ENCODE peak calls at places on chromosomes 1 and 21, in five cellular contexts. One of them, this sample, is unnamed.
A peak's percentile ranks its signal among the peaks of the same experiment; 100 is the strongest.

GRCh38 chr1:116832268-116832931 is 77.3 kb upstream of the PTGFRN start:
- ATAC-seq in right lobe of liver: no peak
- ATAC-seq in body of pancreas: peak; percentile 41
- ATAC-seq in pancreas: peak; percentile 67
- ATAC-seq in heart right ventricle: no peak
- ATAC-seq in this sample: no peak

GRCh38 chr1:37056201-37056764 is 22.0 kb upstream of the GRIK3 start:
- ATAC-seq in right lobe of liver: no peak
- ATAC-seq in body of pancreas: no peak
- ATAC-seq in pancreas: no peak
- ATAC-seq in heart right ventricle: no peak
- ATAC-seq in this sample: no peak

GRCh38 chr1:232589111-232589808 is 40.7 kb downstream of the SIPA1L2 start:
- ATAC-seq in right lobe of liver: no peak
- ATAC-seq in body of pancreas: peak; percentile 35
- ATAC-seq in pancreas: peak; percentile 28
- ATAC-seq in heart right ventricle: no peak
- ATAC-seq in this sample: no peak

GRCh38 chr1:169009666-169010065 is 96.8 kb upstream of the ATP1B1 start:
- ATAC-seq in right lobe of liver: no peak
- ATAC-seq in body of pancreas: no peak
- ATAC-seq in pancreas: no peak
- ATAC-seq in heart right ventricle: no peak
- ATAC-seq in this sample: no peak

GRCh38 chr1:175208773-175209492 is 16.4 kb upstream of the KIAA0040 start:
- ATAC-seq in right lobe of liver: peak; percentile 90
- ATAC-seq in body of pancreas: no peak
- ATAC-seq in pancreas: peak; percentile 37
- ATAC-seq in heart right ventricle: no peak
- ATAC-seq in this sample: no peak

GRCh38 chr1:30748098-30748698 is 9.4 kb downstream of the LAPTM5 start:
- ATAC-seq in right lobe of liver: no peak
- ATAC-seq in body of pancreas: no peak
- ATAC-seq in pancreas: no peak
- ATAC-seq in heart right ventricle: no peak
- ATAC-seq in this sample: no peak

GRCh38 chr1:209893751-209894150 is 44.3 kb upstream of the SYT14 start:
- ATAC-seq in right lobe of liver: no peak
- ATAC-seq in body of pancreas: no peak
- ATAC-seq in pancreas: no peak
- ATAC-seq in heart right ventricle: no peak
- ATAC-seq in this sample: no peak

GRCh38 chr1:152111515-152111968 is 3.7 kb downstream of the TCHH start:
- ATAC-seq in right lobe of liver: no peak
- ATAC-seq in body of pancreas: no peak
- ATAC-seq in pancreas: peak; percentile 14
- ATAC-seq in heart right ventricle: no peak
- ATAC-seq in this sample: no peak

GRCh38 chr21:15794277-15794912 is 64.6 kb downstream of the USP25 start:
- ATAC-seq in right lobe of liver: no peak
- ATAC-seq in body of pancreas: no peak
- ATAC-seq in pancreas: no peak
- ATAC-seq in heart right ventricle: no peak
- ATAC-seq in this sample: no peak

GRCh38 chr1:45836451-45836850 is 33.0 kb downstream of the MAST2 start:
- ATAC-seq in right lobe of liver: no peak
- ATAC-seq in body of pancreas: no peak
- ATAC-seq in pancreas: no peak
- ATAC-seq in heart right ventricle: no peak
- ATAC-seq in this sample: no peak

GRCh38 chr1:54227836-54228435 is 28.0 kb downstream of the MRPL37 start:
- ATAC-seq in right lobe of liver: no peak
- ATAC-seq in body of pancreas: no peak
- ATAC-seq in pancreas: no peak
- ATAC-seq in heart right ventricle: peak; percentile 6
- ATAC-seq in this sample: no peak

GRCh38 chr21:29300547-29301138 is 1.9 kb downstream of the BACH1 start:
- ATAC-seq in right lobe of liver: no peak
- ATAC-seq in body of pancreas: no peak
- ATAC-seq in pancreas: no peak
- ATAC-seq in heart right ventricle: no peak
- ATAC-seq in this sample: no peak

GRCh38 chr21:29302340-29302991 is 3.7 kb downstream of the BACH1 start:
- ATAC-seq in right lobe of liver: no peak
- ATAC-seq in body of pancreas: no peak
- ATAC-seq in pancreas: no peak
- ATAC-seq in heart right ventricle: no peak
- ATAC-seq in this sample: no peak

GRCh38 chr21:29303301-29303700 is 4.6 kb downstream of the BACH1 start:
- ATAC-seq in right lobe of liver: no peak
- ATAC-seq in body of pancreas: no peak
- ATAC-seq in pancreas: no peak
- ATAC-seq in heart right ventricle: no peak
- ATAC-seq in this sample: no peak

GRCh38 chr21:29299906-29300546 is 1.3 kb downstream of the BACH1 start:
- ATAC-seq in right lobe of liver: peak; percentile 25
- ATAC-seq in body of pancreas: peak; percentile 28
- ATAC-seq in pancreas: peak; percentile 49
- ATAC-seq in heart right ventricle: peak; percentile 47
- ATAC-seq in this sample: peak; percentile 4

GRCh38 chr21:29301703-29302102 is 3.0 kb downstream of the BACH1 start:
- ATAC-seq in right lobe of liver: no peak
- ATAC-seq in body of pancreas: no peak
- ATAC-seq in pancreas: no peak
- ATAC-seq in heart right ventricle: no peak
- ATAC-seq in this sample: no peak
- H3K27ac ChIP-seq in right lobe of liver: no peak overlapping the region
- H3K27ac ChIP-seq in body of pancreas: no peak overlapping the region
- H3K27ac ChIP-seq in pancreas: no peak overlapping the region
- H3K27ac ChIP-seq in heart right ventricle: no peak overlapping the region
- H3K27ac ChIP-seq in this sample: peak overlapping the region; percentile 95

GRCh38 chr1:157167437-157167836 is 29.2 kb upstream of the ETV3 start:
- ATAC-seq in right lobe of liver: no peak
- ATAC-seq in body of pancreas: no peak
- ATAC-seq in pancreas: no peak
- ATAC-seq in heart right ventricle: no peak
- ATAC-seq in this sample: no peak
- H3K27ac ChIP-seq in right lobe of liver: no peak overlapping the region
- H3K27ac ChIP-seq in body of pancreas: no peak overlapping the region
- H3K27ac ChIP-seq in pancreas: no peak overlapping the region
- H3K27ac ChIP-seq in heart right ventricle: no peak overlapping the region
- H3K27ac ChIP-seq in this sample: no peak overlapping the region

GRCh38 chr21:31135536-31136184 is 97.4 kb upstream of the KRTAP19-8 start:
- ATAC-seq in right lobe of liver: no peak
- ATAC-seq in body of pancreas: no peak
- ATAC-seq in pancreas: no peak
- ATAC-seq in heart right ventricle: no peak
- ATAC-seq in this sample: no peak
- H3K27ac ChIP-seq in right lobe of liver: no peak overlapping the region
- H3K27ac ChIP-seq in body of pancreas: no peak overlapping the region
- H3K27ac ChIP-seq in pancreas: no peak overlapping the region
- H3K27ac ChIP-seq in heart right ventricle: no peak overlapping the region
- H3K27ac ChIP-seq in this sample: no peak overlapping the region

DNA sequence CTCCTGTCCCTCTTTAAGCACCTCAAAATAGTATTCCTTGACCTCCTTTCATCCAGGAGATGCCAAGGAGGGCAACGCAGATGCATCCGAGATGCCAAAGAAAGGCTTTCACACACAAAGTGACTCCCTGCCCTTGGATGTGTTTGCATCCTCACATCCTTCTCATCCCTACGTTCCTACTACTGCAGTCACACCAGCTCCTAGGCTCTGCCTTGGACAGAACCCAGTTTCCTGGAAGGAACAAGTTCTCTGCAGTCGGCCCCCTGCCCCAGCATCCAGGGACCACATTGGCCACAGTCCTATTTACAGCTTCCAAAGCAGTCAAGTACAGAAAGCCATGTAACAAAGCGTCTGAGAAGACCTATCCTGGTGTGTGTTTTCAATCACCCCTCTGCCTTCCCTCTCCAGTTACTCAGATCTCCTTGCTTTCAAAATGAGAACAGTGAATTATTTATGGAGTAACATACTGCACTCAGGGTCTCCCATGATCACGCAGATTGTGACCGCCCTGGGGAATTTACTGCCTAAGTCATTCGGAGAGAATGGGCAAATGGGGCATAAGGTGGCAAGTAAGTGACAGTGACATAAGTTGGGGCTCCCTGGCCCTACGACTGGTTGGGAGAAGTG is 21.8 kb upstream of the SRP9 start:
- ATAC-seq in right lobe of liver: no peak
- ATAC-seq in body of pancreas: no peak
- ATAC-seq in pancreas: peak; percentile 7
- ATAC-seq in heart right ventricle: peak; percentile 14
- ATAC-seq in this sample: no peak
- H3K27ac ChIP-seq in right lobe of liver: no peak overlapping the region
- H3K27ac ChIP-seq in body of pancreas: peak overlapping the region; percentile 29
- H3K27ac ChIP-seq in pancreas: peak overlapping the region; percentile 12
- H3K27ac ChIP-seq in heart right ventricle: peak overlapping the region; percentile 81
- H3K27ac ChIP-seq in this sample: no peak overlapping the region

GRCh38 chr21:42749226-42749625 is 95.8 kb downstream of the PDE9A start:
- ATAC-seq in right lobe of liver: no peak
- ATAC-seq in body of pancreas: no peak
- ATAC-seq in pancreas: no peak
- ATAC-seq in heart right ventricle: no peak
- ATAC-seq in this sample: no peak

GRCh38 chr21:42753804-42754203 is 100.4 kb downstream of the PDE9A start:
- ATAC-seq in right lobe of liver: no peak
- ATAC-seq in body of pancreas: no peak
- ATAC-seq in pancreas: no peak
- ATAC-seq in heart right ventricle: no peak
- ATAC-seq in this sample: no peak

GRCh38 chr21:42748620-42749176 is 95.3 kb downstream of the PDE9A start:
- ATAC-seq in right lobe of liver: no peak
- ATAC-seq in body of pancreas: no peak
- ATAC-seq in pancreas: peak; percentile 13
- ATAC-seq in heart right ventricle: no peak
- ATAC-seq in this sample: peak; percentile 66

GRCh38 chr21:42751866-42752265 is 98.4 kb downstream of the PDE9A start:
- ATAC-seq in right lobe of liver: no peak
- ATAC-seq in body of pancreas: no peak
- ATAC-seq in pancreas: no peak
- ATAC-seq in heart right ventricle: no peak
- ATAC-seq in this sample: no peak

GRCh38 chr21:42750737-42751530 is 97.5 kb downstream of the PDE9A start:
- ATAC-seq in right lobe of liver: no peak
- ATAC-seq in body of pancreas: no peak
- ATAC-seq in pancreas: no peak
- ATAC-seq in heart right ventricle: no peak
- ATAC-seq in this sample: peak; percentile 62
- H3K27ac ChIP-seq in right lobe of liver: no peak overlapping the region
- H3K27ac ChIP-seq in body of pancreas: no peak overlapping the region
- H3K27ac ChIP-seq in pancreas: no peak overlapping the region
- H3K27ac ChIP-seq in heart right ventricle: no peak overlapping the region
- H3K27ac ChIP-seq in this sample: peak overlapping the region; percentile 80

DNA sequence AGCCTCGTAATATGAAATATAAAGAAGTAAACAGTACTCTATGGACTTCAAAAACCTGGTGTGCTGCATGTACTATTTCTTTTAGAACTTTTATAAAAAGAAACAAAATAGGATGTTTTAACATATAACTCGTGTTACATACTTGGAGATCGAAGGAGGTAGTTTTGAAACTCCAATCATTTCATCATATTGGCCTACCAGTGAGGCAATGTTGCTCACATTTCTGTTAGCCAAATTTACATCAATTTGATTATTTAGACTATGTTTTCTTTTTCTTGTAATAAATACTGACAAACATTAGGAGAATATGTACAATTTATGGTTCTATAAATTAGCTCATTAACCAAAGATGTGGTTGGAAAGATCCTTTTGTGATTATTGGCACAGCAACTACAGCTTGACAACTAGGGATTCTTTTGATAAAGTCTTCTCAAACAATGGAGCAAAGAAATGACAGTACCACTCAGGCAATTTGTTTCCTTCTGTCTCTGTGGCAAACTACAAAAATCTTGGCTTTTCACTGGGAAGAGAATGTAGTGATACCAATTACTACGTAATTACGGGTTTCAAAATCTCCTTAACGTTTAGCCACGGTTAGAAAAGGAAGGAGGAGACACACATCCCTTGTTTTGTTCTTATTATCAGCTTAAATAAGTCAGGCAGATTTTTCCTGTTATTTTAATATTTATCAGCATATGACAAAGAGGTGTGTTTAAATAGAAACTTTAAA is 266.6 kb upstream of the SGIP1 start:
- ATAC-seq in right lobe of liver: peak; percentile 2
- ATAC-seq in body of pancreas: no peak
- ATAC-seq in pancreas: no peak
- ATAC-seq in heart right ventricle: no peak
- ATAC-seq in this sample: no peak
- H3K27ac ChIP-seq in right lobe of liver: peak overlapping the region; percentile 17
- H3K27ac ChIP-seq in body of pancreas: no peak overlapping the region
- H3K27ac ChIP-seq in pancreas: no peak overlapping the region
- H3K27ac ChIP-seq in heart right ventricle: peak overlapping the region; percentile 41
- H3K27ac ChIP-seq in this sample: peak overlapping the region; percentile 46

GRCh38 chr1:242245255-242245654 is 246.4 kb upstream of the MAP1LC3C start:
- ATAC-seq in right lobe of liver: no peak
- ATAC-seq in body of pancreas: no peak
- ATAC-seq in pancreas: no peak
- ATAC-seq in heart right ventricle: no peak
- ATAC-seq in this sample: no peak
- H3K27ac ChIP-seq in right lobe of liver: no peak overlapping the region
- H3K27ac ChIP-seq in body of pancreas: no peak overlapping the region
- H3K27ac ChIP-seq in pancreas: no peak overlapping the region
- H3K27ac ChIP-seq in heart right ventricle: no peak overlapping the region
- H3K27ac ChIP-seq in this sample: no peak overlapping the region

GRCh38 chr21:32523463-32523862 is 61.9 kb downstream of the TCP10L start:
- ATAC-seq in right lobe of liver: no peak
- ATAC-seq in body of pancreas: no peak
- ATAC-seq in pancreas: no peak
- ATAC-seq in heart right ventricle: no peak
- ATAC-seq in this sample: no peak
- H3K27ac ChIP-seq in right lobe of liver: peak overlapping the region; percentile 21
- H3K27ac ChIP-seq in body of pancreas: no peak overlapping the region
- H3K27ac ChIP-seq in pancreas: no peak overlapping the region
- H3K27ac ChIP-seq in heart right ventricle: peak overlapping the region; percentile 86
- H3K27ac ChIP-seq in this sample: peak overlapping the region; percentile 44

GRCh38 chr1:74463301-74463988 is 49.0 kb downstream of the LRRC53 start:
- ATAC-seq in right lobe of liver: no peak
- ATAC-seq in body of pancreas: peak; percentile 12
- ATAC-seq in pancreas: no peak
- ATAC-seq in heart right ventricle: peak; percentile 20
- ATAC-seq in this sample: peak; percentile 68
- H3K27ac ChIP-seq in right lobe of liver: no peak overlapping the region
- H3K27ac ChIP-seq in body of pancreas: no peak overlapping the region
- H3K27ac ChIP-seq in pancreas: no peak overlapping the region
- H3K27ac ChIP-seq in heart right ventricle: no peak overlapping the region
- H3K27ac ChIP-seq in this sample: no peak overlapping the region

GRCh38 chr1:234479866-234480265 is 887 bp upstream of the TARBP1 start:
- ATAC-seq in right lobe of liver: no peak
- ATAC-seq in body of pancreas: no peak
- ATAC-seq in pancreas: no peak
- ATAC-seq in heart right ventricle: no peak
- ATAC-seq in this sample: no peak
- H3K27ac ChIP-seq in right lobe of liver: no peak overlapping the region
- H3K27ac ChIP-seq in body of pancreas: no peak overlapping the region
- H3K27ac ChIP-seq in pancreas: no peak overlapping the region
- H3K27ac ChIP-seq in heart right ventricle: no peak overlapping the region
- H3K27ac ChIP-seq in this sample: no peak overlapping the region